ENCODE peak calls at places on chromosomes 4 and X, in five cellular contexts. One of them, this sample, is unnamed.
A peak's percentile ranks its signal among the peaks of the same experiment; 100 is the strongest.

GRCh38 chr4:99617374-99617773 is 40.3 kb downstream of the C4orf54 start:
- DNase-seq in HT1080: no peak
- DNase-seq in left ventricle myocardium superior: no peak
- DNase-seq in hippocampal formation: no peak
- DNase-seq in NCI-H1092: no peak
- DNase-seq in this sample: no peak

GRCh38 chr4:7007944-7008343 is 35.2 kb upstream of the TADA2B start:
- DNase-seq in NCI-H1092: no peak
- DNase-seq in HT1080: no peak
- DNase-seq in hippocampal formation: no peak
- DNase-seq in left ventricle myocardium superior: no peak
- DNase-seq in this sample: no peak

GRCh38 chr4:5157721-5158390 is 106.6 kb downstream of the STK32B start:
- DNase-seq in NCI-H1092: no peak
- DNase-seq in hippocampal formation: no peak
- DNase-seq in HT1080: no peak
- DNase-seq in left ventricle myocardium superior: no peak
- DNase-seq in this sample: no peak

GRCh38 chrX:17167915-17168314 is 207.1 kb upstream of the NHS start:
- DNase-seq in left ventricle myocardium superior: no peak
- DNase-seq in HT1080: no peak
- DNase-seq in hippocampal formation: no peak
- DNase-seq in NCI-H1092: no peak
- DNase-seq in this sample: no peak

GRCh38 chrX:134794692-134795091 is 136.4 kb upstream of the PLAC1 start:
- DNase-seq in left ventricle myocardium superior: no peak
- DNase-seq in HT1080: no peak
- DNase-seq in NCI-H1092: no peak
- DNase-seq in hippocampal formation: no peak
- DNase-seq in this sample: no peak

GRCh38 chr4:41257257-41257900 is 651 bp downstream of the UCHL1 start:
- DNase-seq in HT1080: no peak
- DNase-seq in left ventricle myocardium superior: peak; percentile 64
- DNase-seq in NCI-H1092: peak; percentile 67
- DNase-seq in hippocampal formation: peak; percentile 23
- DNase-seq in this sample: peak; percentile 55

GRCh38 chr4:71151054-71151453 is 157.6 kb downstream of the DCK start:
- DNase-seq in NCI-H1092: no peak
- DNase-seq in hippocampal formation: no peak
- DNase-seq in HT1080: no peak
- DNase-seq in left ventricle myocardium superior: no peak
- DNase-seq in this sample: no peak

GRCh38 chrX:130299279-130300009 is 30.7 kb upstream of the ZNF280C start:
- DNase-seq in NCI-H1092: peak; percentile 56
- DNase-seq in left ventricle myocardium superior: no peak
- DNase-seq in HT1080: no peak
- DNase-seq in hippocampal formation: no peak
- DNase-seq in this sample: no peak

GRCh38 chrX:49910344-49910743 is 12.1 kb upstream of the CLCN5 start:
- DNase-seq in NCI-H1092: peak; percentile 87
- DNase-seq in HT1080: no peak
- DNase-seq in hippocampal formation: no peak
- DNase-seq in left ventricle myocardium superior: no peak
- DNase-seq in this sample: no peak

GRCh38 chr4:142917678-142918077 is 71.6 kb upstream of the INPP4B start:
- DNase-seq in left ventricle myocardium superior: no peak
- DNase-seq in NCI-H1092: no peak
- DNase-seq in hippocampal formation: no peak
- DNase-seq in HT1080: no peak
- DNase-seq in this sample: no peak

GRCh38 chr4:76090241-76090691 is 15.8 kb downstream of the ART3 start:
- DNase-seq in left ventricle myocardium superior: no peak
- DNase-seq in HT1080: peak; percentile 56
- DNase-seq in NCI-H1092: no peak
- DNase-seq in hippocampal formation: peak; percentile 1
- DNase-seq in this sample: peak; percentile 60

GRCh38 chrX:12042615-12043014 is 95.7 kb upstream of the FRMPD4 start:
- DNase-seq in HT1080: no peak
- DNase-seq in hippocampal formation: no peak
- DNase-seq in left ventricle myocardium superior: no peak
- DNase-seq in NCI-H1092: no peak
- DNase-seq in this sample: no peak

GRCh38 chrX:12378263-12378662 is 240.0 kb downstream of the FRMPD4 start:
- DNase-seq in HT1080: no peak
- DNase-seq in hippocampal formation: no peak
- DNase-seq in left ventricle myocardium superior: no peak
- DNase-seq in NCI-H1092: no peak
- DNase-seq in this sample: no peak

GRCh38 chr4:84852081-84852480 is 114.4 kb downstream of the WDFY3 start:
- DNase-seq in left ventricle myocardium superior: no peak
- DNase-seq in hippocampal formation: no peak
- DNase-seq in HT1080: peak; percentile 41
- DNase-seq in NCI-H1092: peak; percentile 27
- DNase-seq in this sample: peak; percentile 19

GRCh38 chrX:140088438-140088837 is 123.1 kb upstream of the CXorf66 start:
- DNase-seq in hippocampal formation: no peak
- DNase-seq in HT1080: no peak
- DNase-seq in NCI-H1092: no peak
- DNase-seq in left ventricle myocardium superior: no peak
- DNase-seq in this sample: no peak

GRCh38 chrX:130975947-130976346 is 72.9 kb upstream of the ENOX2 start:
- DNase-seq in hippocampal formation: peak; percentile 9
- DNase-seq in HT1080: peak; percentile 52
- DNase-seq in left ventricle myocardium superior: no peak
- DNase-seq in NCI-H1092: peak; percentile 11
- DNase-seq in this sample: peak; percentile 30

GRCh38 chr4:69764311-69764710 is 3.9 kb upstream of the SULT1B1 start:
- DNase-seq in NCI-H1092: no peak
- DNase-seq in left ventricle myocardium superior: no peak
- DNase-seq in hippocampal formation: no peak
- DNase-seq in HT1080: no peak
- DNase-seq in this sample: no peak

GRCh38 chrX:19867411-19867732 is 20.0 kb downstream of the SH3KBP1 start:
- DNase-seq in hippocampal formation: no peak
- DNase-seq in NCI-H1092: no peak
- DNase-seq in left ventricle myocardium superior: no peak
- DNase-seq in HT1080: peak; percentile 39
- DNase-seq in this sample: no peak

GRCh38 chr4:71270901-71271300 is 67.9 kb upstream of the SLC4A4 start:
- DNase-seq in HT1080: peak; percentile 27
- DNase-seq in left ventricle myocardium superior: no peak
- DNase-seq in hippocampal formation: no peak
- DNase-seq in NCI-H1092: peak; percentile 20
- DNase-seq in this sample: no peak

GRCh38 chrX:53445977-53446376 is 11.8 kb upstream of the HSD17B10 start:
- DNase-seq in left ventricle myocardium superior: peak; percentile 52
- DNase-seq in hippocampal formation: no peak
- DNase-seq in HT1080: no peak
- DNase-seq in NCI-H1092: peak; percentile 41
- DNase-seq in this sample: peak; percentile 33